ENCODE peak calls at places on chromosome 10, in nine cellular contexts. P is osteocyte, W is A549, S is nephron progenitor cell, G is lower leg skin, V is heart left ventricle, Z is SK-N-SH, T is HFF-Myc, L is left ventricle myocardium inferior. D is an unnamed sample.

GRCh38 chr10:72316386-72316700 is 38.4 kb downstream of the DNAJB12 start:
- DNase-seq in Z (no peak), V (no peak), S (no peak), W (no peak), T (no peak), G (no peak), P (no peak), L (no peak), D (no peak)

GRCh38 chr10:1061930-1062769 is 6.0 kb downstream of the WDR37 start:
- DNase-seq in V (no peak), S (no peak), P (no peak), T (no peak), Z (no peak), G (no peak), L (no peak), W (no peak), D (no peak)

GRCh38 chr10:17923728-17924127 is 28.0 kb upstream of the SLC39A12 start:
- DNase-seq in Z (no peak), V (no peak), L (no peak), G (peak; percentile 31), S (no peak), T (peak; percentile 24), P (no peak), W (peak; percentile 14), D (peak; percentile 67)

GRCh38 chr10:72449842-72450495 is 95.2 kb upstream of the DNAJB12 start:
- DNase-seq in P (no peak), Z (no peak), V (no peak), W (no peak), S (no peak), T (no peak), L (no peak), G (no peak), D (no peak)

GRCh38 chr10:72729528-72729927 is 37.6 kb downstream of the MCU start:
- DNase-seq in V (no peak), T (no peak), P (no peak), L (no peak), W (no peak), S (no peak), Z (no peak), G (no peak), D (no peak)

GRCh38 chr10:129759214-129760002 is 204.7 kb downstream of the EBF3 start:
- DNase-seq in Z (no peak), P (peak; percentile 77), L (no peak), V (no peak), W (no peak), G (peak; percentile 6), S (no peak), T (no peak), D (no peak)

GRCh38 chr10:29353291-29353690 is 64.4 kb downstream of the LYZL1 start:
- DNase-seq in P (no peak), T (no peak), L (no peak), V (no peak), G (no peak), Z (no peak), S (no peak), W (no peak), D (no peak)

GRCh38 chr10:65570143-65571010 is 1355.5 kb upstream of the LRRTM3 start:
- DNase-seq in P (no peak), L (peak; percentile 31), W (peak; percentile 72), V (peak; percentile 47), Z (peak; percentile 51), G (peak; percentile 18), T (peak; percentile 44), S (peak; percentile 78), D (no peak)

DNA sequence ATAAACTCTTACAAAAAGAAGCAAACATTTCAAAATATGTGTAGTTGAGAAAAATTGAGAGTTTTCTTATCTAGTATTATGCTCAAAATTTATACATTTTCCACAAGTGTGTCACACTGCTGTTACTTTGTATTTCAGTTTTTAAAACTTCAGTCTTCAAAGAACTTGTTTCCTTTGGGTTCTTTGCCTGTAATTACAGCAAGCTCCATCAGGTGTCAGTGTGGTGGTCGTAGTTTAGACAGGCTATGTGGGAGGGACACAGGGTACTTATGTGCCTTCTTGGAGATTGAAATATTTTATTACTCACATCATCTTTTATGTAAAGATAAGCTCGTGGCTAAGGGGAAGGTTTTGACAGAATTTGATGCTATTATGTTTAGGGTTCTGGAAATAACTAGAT is 360.5 kb downstream of the FGFR2 start:
- DNase-seq in S (no peak), L (no peak), W (peak; percentile 10), P (no peak), V (no peak), T (no peak), G (no peak), Z (no peak), D (no peak)
- TF ChIP-seq CTCF in S (no peak), L (no peak), W (no peak), P (no peak), V (no peak), T (no peak), G (no peak), Z (no peak), D (no peak)

DNA sequence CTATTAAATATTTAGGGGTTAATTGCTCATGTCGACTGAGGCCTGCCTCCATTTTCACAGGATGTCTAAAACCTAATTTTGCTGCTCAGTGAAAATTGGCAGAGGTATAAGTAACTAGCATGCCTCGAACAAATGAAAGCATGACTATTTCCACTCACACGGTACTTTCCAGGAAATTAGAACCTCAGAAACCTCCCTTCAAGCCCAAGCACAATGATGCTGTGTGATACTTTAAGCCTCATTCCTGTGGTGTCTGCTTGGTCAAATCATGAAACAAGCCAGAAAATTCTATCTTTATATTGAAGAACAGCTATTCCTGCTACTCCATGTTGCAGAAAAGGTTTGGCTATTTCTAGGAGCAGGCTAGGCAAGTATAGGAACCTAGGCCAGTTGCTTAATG is 203.0 kb downstream of the SORCS3 start:
- DNase-seq in P (no peak), L (no peak), V (no peak), W (no peak), G (no peak), T (no peak), S (no peak), Z (no peak), D (no peak)
- TF ChIP-seq CTCF in P (no peak), L (no peak), V (no peak), W (no peak), G (no peak), T (no peak), S (no peak), Z (no peak), D (no peak)

GRCh38 chr10:131022981-131023380 is 288.5 kb downstream of the TCERG1L start:
- DNase-seq in L (no peak), V (no peak), P (no peak), G (no peak), T (no peak), S (no peak), Z (no peak), W (no peak), D (no peak)

GRCh38 chr10:131025333-131025732 is 286.2 kb downstream of the TCERG1L start:
- DNase-seq in Z (no peak), T (no peak), P (no peak), V (no peak), W (no peak), L (no peak), G (no peak), S (no peak), D (no peak)

GRCh38 chr10:131031346-131031745 is 280.2 kb downstream of the TCERG1L start:
- DNase-seq in L (no peak), S (no peak), P (no peak), V (no peak), Z (no peak), G (no peak), W (no peak), T (no peak), D (no peak)

GRCh38 chr10:131024259-131025131 is 287.0 kb downstream of the TCERG1L start:
- DNase-seq in T (no peak), P (no peak), S (no peak), L (no peak), G (no peak), W (no peak), V (no peak), Z (no peak), D (no peak)

DNA sequence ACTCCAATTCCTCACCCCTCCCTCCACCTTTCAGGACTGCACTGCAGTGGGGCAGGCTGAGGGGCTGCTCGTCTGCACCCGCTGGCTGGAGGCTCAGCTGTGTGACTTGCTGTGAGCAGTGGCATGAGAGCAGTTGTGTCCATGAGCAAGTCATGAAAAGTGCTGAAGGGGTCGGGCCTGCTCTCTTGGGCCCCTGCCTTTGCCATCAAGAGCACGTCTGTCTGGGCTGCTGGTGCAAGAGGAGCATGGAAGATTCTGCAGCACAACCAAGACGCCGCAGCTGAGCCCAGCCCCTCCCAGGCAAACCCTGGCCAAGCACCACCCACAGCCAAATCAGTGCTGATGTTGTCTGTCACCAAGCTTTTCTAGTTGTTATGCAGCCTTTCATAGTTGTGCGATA is 284.3 kb downstream of the TCERG1L start:
- DNase-seq in L (no peak), P (no peak), Z (no peak), W (no peak), G (no peak), T (no peak), V (no peak), S (no peak), D (no peak)
- TF ChIP-seq CTCF in L (no peak), P (no peak), Z (no peak), W (no peak), G (no peak), T (no peak), V (no peak), S (no peak), D (no peak)

GRCh38 chr10:117107280-117107679 is 30.8 kb downstream of the VAX1 start:
- DNase-seq in L (no peak), Z (no peak), S (no peak), V (no peak), G (no peak), W (no peak), P (no peak), T (no peak), D (no peak)

DNA sequence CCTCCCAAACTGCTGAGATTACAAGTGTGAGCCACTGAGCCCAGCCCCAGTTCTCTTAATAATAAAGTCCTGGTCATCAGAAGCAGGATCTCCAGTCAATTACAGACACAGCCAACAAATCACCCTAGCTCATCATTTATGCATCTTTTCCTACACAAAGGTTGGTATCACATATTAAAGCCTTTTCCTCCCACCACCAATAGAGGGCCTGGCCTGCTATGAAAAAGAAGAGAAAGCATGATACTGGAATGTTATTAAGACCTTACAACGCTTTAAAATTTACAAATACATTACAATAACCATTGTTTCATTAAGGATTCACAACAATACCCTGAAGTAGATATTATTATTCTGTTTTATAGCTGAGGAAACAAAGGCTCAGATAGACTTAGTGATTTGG is 25.9 kb downstream of the VAX1 start:
- DNase-seq in W (peak; percentile 21), T (no peak), V (no peak), L (no peak), S (no peak), G (no peak), P (no peak), Z (no peak), D (no peak)
- TF ChIP-seq CTCF in W (peak; percentile 52), T (peak; percentile 52), V (no peak), L (no peak), S (no peak), G (no peak), P (peak; percentile 58), Z (peak; percentile 50), D (peak; percentile 27)